ENCODE peak calls at places on chromosomes 4 and X, in five cellular contexts. O is cardiac muscle cell, D is ovary, H is T-helper 9 cell, R is T-helper 2 cell. F is an unnamed sample.
A peak's percentile ranks its signal among the peaks of the same experiment; 100 is the strongest.

GRCh38 chr4:3009422-3009821 is 46.1 kb downstream of the GRK4 start:
- DNase-seq in R (no peak), O (peak; percentile 10), H (no peak), D (no peak), F (no peak)

GRCh38 chr4:151202381-151202780 is 74.6 kb upstream of the PRSS48 start:
- DNase-seq in R (no peak), D (no peak), H (no peak), O (no peak), F (no peak)

GRCh38 chr4:122759639-122760310 is 27.3 kb downstream of the BBS12 start:
- DNase-seq in O (peak; percentile 39), D (no peak), H (no peak), R (no peak), F (no peak)

GRCh38 chrX:13427441-13428054 is 107.7 kb upstream of the ATXN3L start:
- DNase-seq in D (no peak), R (no peak), H (no peak), O (no peak), F (no peak)

GRCh38 chrX:116246261-116246660 is 75.7 kb downstream of the AGTR2 start:
- DNase-seq in D (no peak), O (peak; percentile 16), H (no peak), R (no peak), F (no peak)

GRCh38 chr4:54187148-54187547 is 41.9 kb upstream of the PDGFRA start:
- DNase-seq in D (no peak), O (peak; percentile 51), R (no peak), H (no peak), F (peak; percentile 7)

GRCh38 chr4:79255793-79256192 is 70.1 kb downstream of the NAA11 start:
- DNase-seq in R (no peak), O (no peak), D (no peak), H (no peak), F (no peak)

GRCh38 chrX:3697701-3698279 is 15.7 kb downstream of the PRKX start:
- DNase-seq in D (no peak), H (no peak), O (peak; percentile 52), R (no peak), F (peak; percentile 40)

GRCh38 chr4:46274717-46275116 is 115.2 kb downstream of the GABRA2 start:
- DNase-seq in R (no peak), O (peak; percentile 3), D (no peak), H (no peak), F (no peak)

GRCh38 chrX:71095971-71096701 is 485 bp downstream of the FOXO4 start:
- DNase-seq in O (no peak), D (no peak), R (peak; percentile 68), H (no peak), F (peak; percentile 53)

GRCh38 chr4:160880186-160880585 is 1283.6 kb downstream of the FSTL5 start:
- DNase-seq in R (no peak), O (no peak), D (no peak), H (no peak), F (no peak)

GRCh38 chr4:7590205-7590604 is 155.5 kb upstream of the PSAPL1 start:
- DNase-seq in D (no peak), H (no peak), O (no peak), R (no peak), F (no peak)